ENCODE peak calls at places on chromosomes 2 and 18, in eight cellular contexts. Q is AG09309; E is cardiac muscle cell; S is choroid plexus epithelial cell; C is fibroblast of pulmonary artery; F is CD8-positive, alpha-beta T cell; Z is astrocyte of the spinal cord; R is stomach. G is an unnamed sample.

GRCh38 chr18:27793013-27793412 is 383.9 kb downstream of the CDH2 start:
- DNase-seq in Q (no peak), E (no peak), S (no peak), C (no peak), F (no peak), Z (no peak), R (no peak), G (no peak)

GRCh38 chr2:241702155-241702404 is 241 bp downstream of the ING5 start:
- DNase-seq in Q (no peak), E (no peak), S (no peak), C (peak), F (peak), Z (peak), R (no peak), G (peak)

GRCh38 chr18:3709166-3709565 is 259.2 kb downstream of the TGIF1 start:
- DNase-seq in Q (no peak), E (no peak), S (no peak), C (no peak), F (no peak), Z (no peak), R (no peak), G (no peak)

GRCh38 chr2:223935459-223936125 is 9.5 kb downstream of the WDFY1 start:
- DNase-seq in Q (no peak), E (no peak), S (no peak), C (no peak), F (no peak), Z (no peak), R (no peak), G (no peak)

GRCh38 chr2:73851274-73851673 is 22.5 kb downstream of the STAMBP start:
- DNase-seq in Q (no peak), E (peak), S (no peak), C (peak), F (no peak), Z (no peak), R (peak), G (peak)

GRCh38 chr2:55995206-55995605 is 71.6 kb upstream of the EFEMP1 start:
- DNase-seq in Q (no peak), E (no peak), S (no peak), C (no peak), F (no peak), Z (no peak), R (no peak), G (no peak)

GRCh38 chr2:150571121-150571520 is 83.7 kb upstream of the RND3 start:
- DNase-seq in Q (no peak), E (peak), S (no peak), C (peak), F (no peak), Z (no peak), R (no peak), G (no peak)

GRCh38 chr2:176269319-176270099 is at the start of gene MTX2:
- DNase-seq in Q (peak), E (peak), S (peak), C (peak), F (peak), Z (peak), R (peak), G (peak)

GRCh38 chr2:21804151-21804550 is 680.4 kb downstream of the TDRD15 start:
- DNase-seq in Q (no peak), E (no peak), S (no peak), C (no peak), F (no peak), Z (no peak), R (no peak), G (no peak)

GRCh38 chr2:27652341-27652740 is 11.1 kb downstream of the SUPT7L start:
- DNase-seq in Q (no peak), E (no peak), S (no peak), C (no peak), F (no peak), Z (no peak), R (no peak), G (no peak)

GRCh38 chr2:132550285-132550684 is 119.7 kb downstream of the LYPD1 start:
- DNase-seq in Q (no peak), E (no peak), S (no peak), C (no peak), F (no peak), Z (peak), R (no peak), G (no peak)

GRCh38 chr2:234457421-234457820 is 39.5 kb downstream of the ARL4C start:
- DNase-seq in Q (no peak), E (no peak), S (peak), C (no peak), F (no peak), Z (peak), R (no peak), G (no peak)

GRCh38 chr2:235024191-235024611 is 72.4 kb downstream of the SH3BP4 start:
- DNase-seq in Q (peak), E (no peak), S (no peak), C (no peak), F (no peak), Z (peak), R (no peak), G (no peak)

GRCh38 chr2:100000915-100001707 is 141.3 kb downstream of the AFF3 start:
- DNase-seq in Q (no peak), E (no peak), S (no peak), C (no peak), F (no peak), Z (no peak), R (no peak), G (no peak)

GRCh38 chr18:48265328-48265727 is 143.9 kb downstream of the ZBTB7C start:
- DNase-seq in Q (no peak), E (no peak), S (no peak), C (no peak), F (no peak), Z (no peak), R (no peak), G (no peak)
- TF ChIP-seq CTCF in Q (no peak), E (no peak), S (no peak), C (no peak), F (no peak), Z (no peak), R (no peak), G (no peak)

GRCh38 chr18:75858754-75859153 is 431.3 kb upstream of the SMIM21 start:
- DNase-seq in Q (no peak), E (no peak), S (no peak), C (no peak), F (no peak), Z (no peak), R (no peak), G (no peak)
- TF ChIP-seq CTCF in Q (no peak), E (no peak), S (no peak), C (no peak), F (no peak), Z (no peak), R (no peak), G (no peak)

DNA sequence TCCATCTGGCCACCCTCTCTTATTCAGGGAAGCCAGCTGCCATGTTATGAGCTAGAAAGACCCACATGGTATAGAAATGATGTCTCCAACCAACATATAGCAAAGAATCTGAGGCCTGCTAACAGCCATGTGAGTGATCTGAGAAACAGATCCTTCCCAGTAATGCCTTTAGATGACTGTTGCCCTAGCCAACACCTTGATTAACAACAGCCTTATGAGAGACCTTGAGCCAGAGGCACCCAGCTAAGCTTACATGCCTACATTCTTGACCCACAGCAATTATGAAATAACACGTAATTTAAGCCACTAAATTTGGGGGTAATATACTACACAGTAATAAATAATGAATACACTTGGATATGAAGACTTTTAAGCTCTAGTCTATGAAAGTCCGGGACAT is 13.0 kb downstream of the KANSL1L start:
- DNase-seq in Q (no peak), E (no peak), S (no peak), C (no peak), F (no peak), Z (no peak), R (no peak), G (no peak)
- TF ChIP-seq CTCF in Q (no peak), E (no peak), S (no peak), C (no peak), F (no peak), Z (no peak), R (no peak), G (no peak)

GRCh38 chr2:240446618-240447175 is 11.2 kb downstream of the GPC1 start:
- DNase-seq in Q (no peak), E (no peak), S (no peak), C (no peak), F (no peak), Z (no peak), R (no peak), G (no peak)
- TF ChIP-seq CTCF in Q (no peak), E (no peak), S (no peak), C (no peak), F (no peak), Z (no peak), R (no peak), G (no peak)

DNA sequence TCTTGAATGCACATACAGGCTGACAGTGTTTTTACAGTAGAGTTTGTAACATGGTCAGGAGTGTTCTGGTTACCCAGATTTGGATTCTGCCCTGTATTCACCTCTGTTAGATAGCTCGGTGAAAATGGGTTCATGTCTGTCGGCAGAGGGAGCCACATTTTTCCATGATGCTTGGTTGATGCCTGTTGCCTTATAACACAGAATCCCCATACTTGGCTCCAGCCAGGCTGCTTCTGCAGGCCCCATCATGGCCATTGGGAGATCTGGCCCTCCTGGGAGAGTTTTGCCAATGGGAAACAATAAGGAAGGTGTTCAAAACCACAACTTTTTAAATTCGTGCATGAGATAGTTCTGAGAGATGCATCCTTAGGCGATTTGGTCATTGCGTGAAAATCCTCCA is 78.1 kb downstream of the WDSUB1 start:
- DNase-seq in Q (no peak), E (no peak), S (peak), C (peak), F (no peak), Z (no peak), R (no peak), G (no peak)
- TF ChIP-seq CTCF in Q (no peak), E (peak), S (peak), C (peak), F (no peak), Z (no peak), R (no peak), G (no peak)